ENCODE peak calls at places on chromosomes 11 and 22, in eight cellular contexts. M is HepG2, Q is fibroblast of mammary gland, J is K562, X is spleen, I is kidney, Z is tibial nerve, Y is pancreas. B is an unnamed sample.

GRCh38 chr11:20964985-20965384 is 295.6 kb downstream of the NELL1 start:
- DNase-seq in M (no peak), Q (no peak), J (no peak), X (no peak), I (no peak), Z (no peak), Y (no peak), B (no peak)

GRCh38 chr11:103110406-103110805 is 1.2 kb downstream of the DYNC2H1 start:
- DNase-seq in M (no peak), Q (peak; percentile 65), J (no peak), X (no peak), I (no peak), Z (no peak), Y (no peak), B (peak; percentile 3)

GRCh38 chr11:113952588-113952987 is 22.3 kb upstream of the HTR3A start:
- DNase-seq in M (no peak), Q (peak; percentile 11), J (no peak), X (no peak), I (no peak), Z (no peak), Y (no peak), B (no peak)

GRCh38 chr11:6365659-6366058 is 24.6 kb upstream of the SMPD1 start:
- DNase-seq in M (peak; percentile 35), Q (no peak), J (no peak), X (no peak), I (no peak), Z (no peak), Y (peak; percentile 75), B (no peak)

GRCh38 chr11:31366795-31367194 is 2.7 kb downstream of the DCDC1 start:
- DNase-seq in M (no peak), Q (no peak), J (no peak), X (no peak), I (peak; percentile 16), Z (no peak), Y (no peak), B (no peak)

GRCh38 chr11:71080239-71081097 is 171.9 kb downstream of the SHANK2 start:
- DNase-seq in M (peak; percentile 76), Q (peak; percentile 79), J (peak; percentile 68), X (no peak), I (no peak), Z (peak; percentile 78), Y (peak; percentile 55), B (peak; percentile 3)

GRCh38 chr11:69312418-69313399 is 18.8 kb downstream of the MYEOV start:
- DNase-seq in M (no peak), Q (no peak), J (no peak), X (no peak), I (peak; percentile 73), Z (no peak), Y (no peak), B (no peak)

GRCh38 chr11:12249590-12250260 is 127.6 kb upstream of the PARVA start:
- DNase-seq in M (no peak), Q (no peak), J (no peak), X (no peak), I (no peak), Z (no peak), Y (peak; percentile 90), B (no peak)

GRCh38 chr11:44837650-44838049 is 110.9 kb downstream of the TSPAN18 start:
- DNase-seq in M (no peak), Q (peak; percentile 10), J (no peak), X (no peak), I (no peak), Z (no peak), Y (no peak), B (no peak)

GRCh38 chr11:61881397-61881796 is 9.9 kb downstream of the FADS3 start:
- DNase-seq in M (no peak), Q (no peak), J (no peak), X (no peak), I (no peak), Z (no peak), Y (no peak), B (no peak)
- H3K4me3 ChIP-seq in M (no peak overlapping the region), Q (no peak overlapping the region), J (no peak overlapping the region), X (no peak overlapping the region), I (no peak overlapping the region), Z (no peak overlapping the region), Y (no peak overlapping the region), B (no peak overlapping the region)

DNA sequence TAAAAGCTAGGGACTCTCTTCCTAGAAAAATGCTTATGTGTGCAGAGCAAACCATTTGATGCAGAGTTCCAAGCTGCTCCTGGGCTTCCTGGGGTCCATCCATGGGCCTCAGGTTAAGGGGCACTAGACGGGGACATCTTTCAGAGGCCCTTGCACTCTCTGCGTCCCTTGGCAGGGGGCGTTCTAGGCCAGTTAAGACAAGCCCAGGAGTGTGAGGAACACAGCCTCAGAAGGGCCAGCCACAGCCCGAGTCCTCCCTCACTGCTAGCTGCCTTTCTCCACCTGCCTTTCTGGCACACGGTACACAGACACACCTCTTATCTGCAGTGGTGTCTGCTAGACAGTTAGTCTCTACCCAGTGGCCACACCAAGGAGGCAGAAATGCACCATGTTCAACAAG is 18.0 kb upstream of the BID start:
- DNase-seq in M (no peak), Q (no peak), J (peak; percentile 52), X (no peak), I (no peak), Z (no peak), Y (no peak), B (no peak)
- TF ChIP-seq CTCF in M (no peak), Q (no peak), J (peak; percentile 59), X (no peak), I (no peak), Z (no peak), Y (no peak), B (no peak)

GRCh38 chr11:67376022-67376386 is 2.6 kb upstream of the CLCF1 start:
- DNase-seq in M (no peak), Q (no peak), J (no peak), X (no peak), I (no peak), Z (no peak), Y (no peak), B (no peak)

GRCh38 chr11:67375320-67376021 is 2.1 kb upstream of the CLCF1 start:
- DNase-seq in M (no peak), Q (no peak), J (no peak), X (no peak), I (peak; percentile 71), Z (no peak), Y (no peak), B (no peak)

GRCh38 chr11:67376873-67377808 is 3.7 kb upstream of the CLCF1 start:
- DNase-seq in M (no peak), Q (no peak), J (no peak), X (no peak), I (peak; percentile 84), Z (no peak), Y (no peak), B (no peak)

GRCh38 chr11:67374571-67375276 is 1.3 kb upstream of the CLCF1 start:
- DNase-seq in M (no peak), Q (peak; percentile 51), J (no peak), X (peak; percentile 78), I (peak; percentile 84), Z (no peak), Y (no peak), B (no peak)

GRCh38 chr11:67376421-67376820 is 3.0 kb upstream of the CLCF1 start:
- DNase-seq in M (no peak), Q (no peak), J (no peak), X (no peak), I (no peak), Z (no peak), Y (no peak), B (no peak)
- H3K4me3 ChIP-seq in M (no peak overlapping the region), Q (no peak overlapping the region), J (no peak overlapping the region), X (no peak overlapping the region), I (no peak overlapping the region), Z (no peak overlapping the region), Y (no peak overlapping the region), B (no peak overlapping the region)

GRCh38 chr11:74311352-74311926 is at the start of gene P4HA3:
- DNase-seq in M (peak; percentile 13), Q (peak; percentile 44), J (peak; percentile 92), X (peak; percentile 89), I (peak; percentile 86), Z (peak; percentile 24), Y (peak; percentile 83), B (no peak)
- TF ChIP-seq CTCF in M (peak; percentile 15), Q (no peak), J (peak; percentile 18), X (no peak), I (no peak), Z (no peak), Y (no peak), B (no peak)

GRCh38 chr22:41781508-41781906 is 19.0 kb upstream of the CCDC134 start:
- DNase-seq in M (no peak), Q (no peak), J (no peak), X (no peak), I (no peak), Z (no peak), Y (no peak), B (no peak)

GRCh38 chr22:41780714-41781507 is 19.6 kb upstream of the CCDC134 start:
- DNase-seq in M (peak; percentile 56), Q (peak; percentile 33), J (peak; percentile 25), X (peak; percentile 97), I (peak; percentile 91), Z (peak; percentile 35), Y (no peak), B (no peak)

GRCh38 chr22:41782751-41783150 is 17.7 kb upstream of the CCDC134 start:
- DNase-seq in M (no peak), Q (no peak), J (no peak), X (no peak), I (no peak), Z (no peak), Y (no peak), B (no peak)

GRCh38 chr22:41779889-41780505 is 20.5 kb upstream of the CCDC134 start:
- DNase-seq in M (no peak), Q (no peak), J (no peak), X (peak; percentile 38), I (no peak), Z (no peak), Y (no peak), B (no peak)

DNA sequence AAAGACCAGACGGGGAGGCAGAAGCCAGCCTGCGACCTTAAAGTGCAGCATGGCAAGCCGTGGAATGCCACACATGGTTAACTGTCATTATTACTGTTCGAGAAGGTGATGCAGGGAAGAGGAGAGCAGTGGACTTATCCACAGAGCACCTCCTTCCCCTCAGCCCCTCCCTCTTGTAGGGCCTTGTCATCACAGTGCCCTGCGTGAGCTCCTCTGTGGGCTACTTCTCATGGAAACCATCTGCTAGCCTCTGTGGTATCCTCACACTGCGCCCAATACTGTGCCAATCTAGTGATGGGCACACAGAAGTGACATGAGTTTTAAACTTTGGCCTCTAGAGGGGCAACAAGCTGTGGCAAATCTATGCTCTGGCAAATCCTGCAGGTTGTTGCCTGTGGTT is 18.2 kb upstream of the CCDC134 start:
- DNase-seq in M (no peak), Q (no peak), J (no peak), X (no peak), I (no peak), Z (no peak), Y (no peak), B (no peak)
- H3K4me3 ChIP-seq in M (no peak overlapping the region), Q (no peak overlapping the region), J (no peak overlapping the region), X (peak overlapping the region; percentile 37), I (no peak overlapping the region), Z (no peak overlapping the region), Y (no peak overlapping the region), B (no peak overlapping the region)

B was measured in AG04449.